ENCODE peak calls at places on chromosome 18, in five cellular contexts. F is neuronal stem cell, Q is H1, S is mesenchymal stem cell, Y is trophoblast cell. M is an unnamed sample.

GRCh38 chr18:78986018-78986481 is 6.4 kb downstream of the SALL3 start:
- DNase-seq in Y (no peak), F (no peak), S (no peak), Q (no peak), M (no peak)

GRCh38 chr18:63339920-63340484 is 20.4 kb upstream of the BCL2 start:
- DNase-seq in S (peak), Y (no peak), Q (no peak), F (peak), M (peak)

GRCh38 chr18:70132999-70133398 is 72.5 kb downstream of the RTTN start:
- DNase-seq in Q (no peak), Y (no peak), S (peak), F (no peak), M (no peak)

GRCh38 chr18:8895987-8896619 is 190.7 kb downstream of the MTCL1 start:
- DNase-seq in Q (no peak), S (peak), F (no peak), Y (no peak), M (no peak)

GRCh38 chr18:33916200-33916599 is 308.5 kb downstream of the NOL4 start:
- DNase-seq in Y (no peak), S (no peak), F (no peak), Q (peak), M (peak)

GRCh38 chr18:42641996-42642395 is 473.5 kb downstream of the RIT2 start:
- DNase-seq in Q (no peak), F (no peak), S (no peak), Y (no peak), M (no peak)

GRCh38 chr18:68847219-68847860 is 49.5 kb downstream of the CCDC102B start:
- DNase-seq in Y (no peak), Q (no peak), F (no peak), S (peak), M (no peak)

GRCh38 chr18:6878881-6879280 is 149.4 kb downstream of the ARHGAP28 start:
- DNase-seq in Y (no peak), S (no peak), Q (no peak), F (no peak), M (no peak)

GRCh38 chr18:7169601-7170000 is 52.0 kb upstream of the LAMA1 start:
- DNase-seq in Q (no peak), S (no peak), Y (no peak), F (no peak), M (no peak)

GRCh38 chr18:31978616-31979015 is 35.7 kb upstream of the TRAPPC8 start:
- DNase-seq in Y (no peak), Q (no peak), F (no peak), S (no peak), M (no peak)

GRCh38 chr18:26963292-26963691 is 97.8 kb upstream of the AQP4 start:
- DNase-seq in S (no peak), Q (no peak), F (no peak), Y (no peak), M (no peak)

GRCh38 chr18:24199563-24199962 is 60.7 kb downstream of the CABYR start:
- DNase-seq in F (no peak), S (no peak), Q (no peak), Y (no peak), M (no peak)

GRCh38 chr18:76252880-76253279 is 242.2 kb downstream of the ZNF516 start:
- DNase-seq in Q (no peak), Y (no peak), F (no peak), S (no peak), M (no peak)

GRCh38 chr18:54777118-54777791 is 51.0 kb upstream of the RAB27B start:
- DNase-seq in Q (no peak), Y (no peak), S (peak), F (no peak), M (no peak)
- H4K91ac ChIP-seq in Q (no peak), Y (no peak), S (no peak), F (no peak), M (no peak)

DNA sequence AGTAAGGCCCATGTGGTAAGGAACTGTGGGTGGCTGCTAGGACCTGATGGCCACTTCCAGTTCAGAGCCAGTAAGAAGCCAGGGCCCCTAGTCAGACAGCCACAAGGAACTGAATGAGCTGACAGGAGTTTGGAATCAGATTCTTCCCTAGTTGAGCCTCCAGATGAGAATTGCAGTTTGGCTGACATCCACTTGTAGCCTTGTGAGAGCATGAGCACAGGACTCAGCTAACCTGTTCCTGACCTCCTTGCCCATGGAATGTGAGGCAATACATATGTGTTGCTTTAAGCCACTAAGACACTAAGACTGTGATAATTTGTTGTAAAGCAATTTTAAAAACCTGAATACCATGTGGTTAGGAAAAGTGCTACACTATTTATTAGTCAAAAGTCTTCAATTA is 1.1 kb upstream of the WDR7 start:
- DNase-seq in Q (no peak), S (no peak), F (no peak), Y (no peak), M (no peak)
- H2BK12ac ChIP-seq in Q (no peak), S (no peak), F (no peak), Y (no peak), M (no peak)

GRCh38 chr18:49491857-49492693 is 5.0 kb upstream of the C18orf32 start:
- DNase-seq in S (peak), Q (peak), F (peak), Y (peak), M (peak)
- H4K91ac ChIP-seq in S (peak), Q (peak), F (peak), Y (peak), M (peak)

GRCh38 chr18:58378411-58378820 is 250.5 kb downstream of the ALPK2 start:
- DNase-seq in Q (no peak), S (no peak), F (no peak), Y (no peak), M (no peak)

GRCh38 chr18:58375051-58375450 is 253.8 kb downstream of the ALPK2 start:
- DNase-seq in Q (no peak), F (no peak), S (no peak), Y (no peak), M (no peak)

GRCh38 chr18:58381676-58382411 is 247.0 kb downstream of the ALPK2 start:
- DNase-seq in S (no peak), F (no peak), Q (no peak), Y (no peak), M (no peak)

GRCh38 chr18:58378980-58379379 is 249.9 kb downstream of the ALPK2 start:
- DNase-seq in Y (no peak), F (no peak), S (no peak), Q (no peak), M (no peak)

DNA sequence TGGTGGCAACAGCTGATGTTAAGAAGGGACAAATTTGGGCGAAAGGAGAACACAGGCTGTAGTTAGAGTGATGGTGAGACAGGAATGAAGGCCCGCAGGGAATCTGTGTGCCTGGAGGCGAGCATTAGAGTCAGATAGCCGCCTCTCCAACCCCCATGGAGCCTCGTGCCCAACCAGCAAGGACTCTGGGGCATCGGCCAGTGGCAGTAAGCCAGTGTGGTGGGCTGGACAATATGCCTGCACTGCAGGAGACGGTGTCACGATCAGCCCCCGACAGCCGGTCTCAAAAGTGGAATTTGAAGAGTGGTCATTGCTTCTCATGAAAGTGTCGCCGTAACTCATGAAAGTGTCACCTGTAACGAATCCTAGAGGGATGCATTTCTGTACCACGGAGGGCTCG is 249.4 kb downstream of the ALPK2 start:
- DNase-seq in S (no peak), F (no peak), Q (no peak), Y (no peak), M (no peak)
- H2BK12ac ChIP-seq in S (no peak), F (no peak), Q (peak), Y (no peak), M (no peak)

GRCh38 chr18:22673182-22673862 is 255.6 kb upstream of the CTAGE1 start:
- DNase-seq in Y (no peak), S (no peak), F (no peak), Q (no peak), M (no peak)
- H4K91ac ChIP-seq in Y (no peak), S (no peak), F (no peak), Q (no peak), M (no peak)

GRCh38 chr18:45413180-45413836 is 202.0 kb upstream of the SLC14A2 start:
- DNase-seq in Q (no peak), S (no peak), Y (peak), F (no peak), M (no peak)

GRCh38 chr18:45412577-45412976 is 202.7 kb upstream of the SLC14A2 start:
- DNase-seq in F (no peak), S (no peak), Y (no peak), Q (no peak), M (no peak)

GRCh38 chr18:45415614-45416013 is 199.7 kb upstream of the SLC14A2 start:
- DNase-seq in Y (no peak), Q (no peak), F (no peak), S (no peak), M (peak)

GRCh38 chr18:45416168-45416567 is 199.1 kb upstream of the SLC14A2 start:
- DNase-seq in S (no peak), Q (no peak), F (no peak), Y (no peak), M (no peak)

GRCh38 chr18:45417392-45417791 is 197.9 kb upstream of the SLC14A2 start:
- DNase-seq in Q (no peak), S (no peak), F (no peak), Y (no peak), M (no peak)
- H2BK12ac ChIP-seq in Q (no peak), S (no peak), F (no peak), Y (no peak), M (no peak)

GRCh38 chr18:11005528-11005927 is 143.8 kb downstream of the PIEZO2 start:
- DNase-seq in Q (no peak), F (peak), Y (no peak), S (peak), M (no peak)
- H4K91ac ChIP-seq in Q (no peak), F (no peak), Y (no peak), S (peak), M (no peak)

GRCh38 chr18:57697434-57697833 is 75.8 kb upstream of the NARS1 start:
- DNase-seq in Q (no peak), S (no peak), F (no peak), Y (no peak), M (no peak)

GRCh38 chr18:57698571-57699276 is 77.1 kb upstream of the NARS1 start:
- DNase-seq in F (no peak), Q (no peak), S (peak), Y (peak), M (no peak)
- H2BK12ac ChIP-seq in F (no peak), Q (no peak), S (no peak), Y (no peak), M (no peak)

DNA sequence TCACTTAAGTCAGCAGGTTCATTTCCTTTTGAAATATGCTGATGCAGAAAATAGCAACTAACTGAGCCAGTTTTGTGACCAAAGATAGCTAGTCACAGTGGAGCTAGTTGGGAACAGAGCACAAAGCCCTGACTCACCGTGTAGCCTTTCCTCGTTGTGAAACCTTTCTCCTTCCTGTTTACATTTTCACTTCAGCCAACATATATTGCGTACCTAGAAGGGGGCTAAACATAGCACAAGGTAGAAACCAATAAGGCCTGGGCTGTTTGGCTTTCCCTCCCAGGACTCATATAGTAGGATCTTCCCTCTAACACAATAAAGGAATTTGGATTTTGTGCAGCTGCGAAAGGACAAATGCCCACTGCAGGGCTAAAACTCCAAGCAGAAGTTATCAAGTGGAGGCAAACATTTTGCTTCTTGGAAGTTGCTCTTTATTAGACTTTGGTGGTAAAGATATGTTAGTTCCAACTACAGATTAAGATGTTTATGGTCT is 24.5 kb upstream of the LPIN2 start:
- DNase-seq in Y (peak), Q (no peak), F (no peak), S (peak), M (no peak)
- H4K91ac ChIP-seq in Y (no peak), Q (no peak), F (no peak), S (no peak), M (no peak)

M was measured in H9.